ENCODE peak calls at places on chromosomes 11 and 22, in four cellular contexts. K is IMR-90; L is CD8-positive, alpha-beta memory T cell; B is bronchial epithelial cell. U is an unnamed sample. For H3K36me3, the result is how much of the 10 kb centered on the place peaks cover.

GRCh38 chr22:30705710-30706651 is 11.3 kb downstream of the OSBP2 start:
- DNase-seq in K (peak), L (peak), B (peak), U (no peak)

GRCh38 chr11:100920571-100920970 is 209.0 kb downstream of the PGR start:
- DNase-seq in K (no peak), L (no peak), B (peak), U (no peak)

GRCh38 chr11:44366741-44367140 is 56.8 kb upstream of the ALX4 start:
- DNase-seq in K (no peak), L (no peak), B (no peak), U (no peak)

GRCh38 chr11:117668291-117668690 is 128.7 kb downstream of the DSCAML1 start:
- DNase-seq in K (no peak), L (no peak), B (no peak), U (no peak)

GRCh38 chr11:121929581-121929980 is 186.4 kb downstream of the BLID start:
- DNase-seq in K (peak), L (no peak), B (peak), U (no peak)

GRCh38 chr11:88284306-88285057 is 53.1 kb downstream of the CTSC start:
- DNase-seq in K (peak), L (no peak), B (no peak), U (no peak)

GRCh38 chr11:33043221-33043833 is 4.0 kb downstream of the TCP11L1 start:
- DNase-seq in K (no peak), L (no peak), B (no peak), U (no peak)

GRCh38 chr11:27218498-27219038 is 144.4 kb downstream of the CCDC34 start:
- DNase-seq in K (peak), L (no peak), B (peak), U (no peak)

GRCh38 chr11:19953909-19954308 is 206.4 kb downstream of the DBX1 start:
- DNase-seq in K (peak), L (no peak), B (peak), U (no peak)

GRCh38 chr11:13928566-13929251 is 33.8 kb upstream of the SPON1 start:
- DNase-seq in K (peak), L (no peak), B (peak), U (no peak)

GRCh38 chr22:37167176-37167980 is 17.7 kb upstream of the IL2RB start:
- DNase-seq in K (no peak), L (no peak), B (no peak), U (no peak)

GRCh38 chr11:44805152-44805461 is 78.3 kb downstream of the TSPAN18 start:
- DNase-seq in K (no peak), L (no peak), B (no peak), U (no peak)

GRCh38 chr11:134313379-134313778 is 18.4 kb upstream of the GLB1L2 start:
- DNase-seq in K (no peak), L (no peak), B (no peak), U (no peak)

GRCh38 chr22:19036523-19037273 is 85.5 kb downstream of the DGCR2 start:
- DNase-seq in K (peak), L (no peak), B (no peak), U (no peak)

GRCh38 chr11:74696932-74697687 is 34.1 kb downstream of the CHRDL2 start:
- DNase-seq in K (peak), L (no peak), B (peak), U (peak)

GRCh38 chr22:37169947-37170688 is 17.9 kb downstream of the C1QTNF6 start:
- DNase-seq in K (no peak), L (no peak), B (no peak), U (peak)

GRCh38 chr11:27471067-27471587 is 1.5 kb downstream of the LGR4 start:
- DNase-seq in K (no peak), L (no peak), B (no peak), U (no peak)

GRCh38 chr11:128200467-128200866 is 386.9 kb downstream of the ETS1 start:
- DNase-seq in K (no peak), L (no peak), B (no peak), U (no peak)

GRCh38 chr11:118438314-118438931 is 2.1 kb downstream of the KMT2A start:
- DNase-seq in K (peak), L (peak), B (peak), U (no peak)

GRCh38 chr11:65945430-65945911 is at the start of gene TSGA10IP:
- DNase-seq in K (no peak), L (no peak), B (no peak), U (no peak)

GRCh38 chr11:113526521-113526920 is 51.3 kb upstream of the DRD2 start:
- DNase-seq in K (no peak), L (no peak), B (peak), U (no peak)

GRCh38 chr11:35553831-35554230 is 28.4 kb upstream of the PAMR1 start:
- DNase-seq in K (peak), L (no peak), B (peak), U (no peak)

GRCh38 chr11:5767056-5767455 is 13.0 kb downstream of the OR52N4 start:
- DNase-seq in K (no peak), L (no peak), B (no peak), U (no peak)

GRCh38 chr22:49924113-49924833 is 5.8 kb downstream of the CRELD2 start:
- DNase-seq in K (no peak), L (no peak), B (no peak), U (no peak)

GRCh38 chr22:40567106-40567505 is 69.4 kb downstream of the MRTFA start:
- DNase-seq in K (peak), L (no peak), B (peak), U (no peak)

GRCh38 chr11:900545-900944 is 10.1 kb downstream of the CHID1 start:
- DNase-seq in K (no peak), L (no peak), B (no peak), U (no peak)
- H3K36me3 ChIP-seq in K (half or more), L (under half), B (under half), U (under half)

GRCh38 chr11:3953327-3953726 is 97.9 kb downstream of the STIM1 start:
- DNase-seq in K (no peak), L (no peak), B (no peak), U (no peak)
- H3K36me3 ChIP-seq in K (under half), L (under half), B (under half), U (under half)

GRCh38 chr11:60625262-60625661 is 74.2 kb upstream of the MS4A8 start:
- DNase-seq in K (peak), L (no peak), B (peak), U (peak)
- H3K36me3 ChIP-seq in K (under half), L (under half), B (under half), U (under half)

GRCh38 chr11:61329871-61330270 is 3.0 kb downstream of the DDB1 start:
- DNase-seq in K (no peak), L (no peak), B (no peak), U (no peak)

GRCh38 chr11:61331636-61332035 is 1.3 kb downstream of the DDB1 start:
- DNase-seq in K (no peak), L (no peak), B (no peak), U (no peak)

GRCh38 chr11:61325649-61326414 is 7.1 kb downstream of the DDB1 start:
- DNase-seq in K (no peak), L (no peak), B (peak), U (no peak)

GRCh38 chr11:61327669-61328071 is 5.2 kb downstream of the DDB1 start:
- DNase-seq in K (peak), L (no peak), B (no peak), U (no peak)

DNA sequence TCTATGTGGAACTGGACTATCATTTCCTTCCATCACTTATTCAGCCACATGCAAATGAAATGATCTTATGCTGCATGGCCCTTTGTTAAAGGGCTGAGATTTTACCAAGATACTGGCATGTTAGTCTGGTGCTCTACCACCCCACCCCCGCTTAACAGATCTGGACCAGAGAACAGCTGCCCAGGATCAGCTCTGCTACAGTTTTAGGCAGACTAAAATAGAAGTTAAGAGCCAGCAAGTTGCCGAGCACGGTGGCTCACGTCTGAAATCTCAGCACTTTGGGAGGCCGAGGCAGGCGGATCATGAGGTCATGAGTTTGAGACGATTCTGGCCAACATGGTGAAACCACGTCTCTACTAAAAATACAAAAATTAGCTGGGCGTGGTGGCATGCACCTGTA is 4.6 kb downstream of the DDB1 start:
- DNase-seq in K (no peak), L (no peak), B (no peak), U (no peak)
- H3K36me3 ChIP-seq in K (under half), L (half or more), B (under half), U (under half)

GRCh38 chr22:46357186-46357500 is 21.6 kb downstream of the TRMU start:
- DNase-seq in K (no peak), L (no peak), B (no peak), U (no peak)
- H3K36me3 ChIP-seq in K (under half), L (under half), B (half or more), U (half or more)

U was measured in tibial nerve.